ENCODE peak calls at places on chromosomes 5 and 9, in five cellular contexts. One of them, this sample, is unnamed.

GRCh38 chr9:110891760-110892159 is 146.5 kb downstream of the LPAR1 start:
- DNase-seq in stimulated activated CD4-positive, alpha-beta T cell treated with anti-CD3 and anti-CD28 coated beads, Interleukin-12 subunit alpha, Interleukin-12 subunit beta, amount 100 ng/mL, for 4 hours: no peak
- DNase-seq in foreskin fibroblast: peak
- DNase-seq in adrenal gland: no peak
- DNase-seq in EH: peak
- DNase-seq in this sample: no peak

GRCh38 chr5:122885038-122885517 is 39.7 kb downstream of the SNX24 start:
- DNase-seq in foreskin fibroblast: no peak
- DNase-seq in adrenal gland: no peak
- DNase-seq in EH: no peak
- DNase-seq in stimulated activated CD4-positive, alpha-beta T cell treated with anti-CD3 and anti-CD28 coated beads, Interleukin-12 subunit alpha, Interleukin-12 subunit beta, amount 100 ng/mL, for 4 hours: no peak
- DNase-seq in this sample: no peak

GRCh38 chr5:122415481-122416120 is 103.6 kb downstream of the SNCAIP start:
- DNase-seq in adrenal gland: peak
- DNase-seq in EH: peak
- DNase-seq in foreskin fibroblast: peak
- DNase-seq in stimulated activated CD4-positive, alpha-beta T cell treated with anti-CD3 and anti-CD28 coated beads, Interleukin-12 subunit alpha, Interleukin-12 subunit beta, amount 100 ng/mL, for 4 hours: no peak
- DNase-seq in this sample: peak

GRCh38 chr9:20703146-20703545 is 19.1 kb downstream of the FOCAD start:
- DNase-seq in stimulated activated CD4-positive, alpha-beta T cell treated with anti-CD3 and anti-CD28 coated beads, Interleukin-12 subunit alpha, Interleukin-12 subunit beta, amount 100 ng/mL, for 4 hours: no peak
- DNase-seq in foreskin fibroblast: no peak
- DNase-seq in EH: no peak
- DNase-seq in adrenal gland: no peak
- DNase-seq in this sample: no peak

GRCh38 chr5:108212775-108213346 is 169.0 kb downstream of the FBXL17 start:
- DNase-seq in stimulated activated CD4-positive, alpha-beta T cell treated with anti-CD3 and anti-CD28 coated beads, Interleukin-12 subunit alpha, Interleukin-12 subunit beta, amount 100 ng/mL, for 4 hours: no peak
- DNase-seq in EH: peak
- DNase-seq in adrenal gland: no peak
- DNase-seq in foreskin fibroblast: peak
- DNase-seq in this sample: no peak

GRCh38 chr9:130371196-130371966 is 73.4 kb upstream of the ASS1 start:
- DNase-seq in foreskin fibroblast: no peak
- DNase-seq in stimulated activated CD4-positive, alpha-beta T cell treated with anti-CD3 and anti-CD28 coated beads, Interleukin-12 subunit alpha, Interleukin-12 subunit beta, amount 100 ng/mL, for 4 hours: no peak
- DNase-seq in EH: peak
- DNase-seq in adrenal gland: no peak
- DNase-seq in this sample: peak

GRCh38 chr5:137287564-137287963 is 211.6 kb downstream of the SPOCK1 start:
- DNase-seq in stimulated activated CD4-positive, alpha-beta T cell treated with anti-CD3 and anti-CD28 coated beads, Interleukin-12 subunit alpha, Interleukin-12 subunit beta, amount 100 ng/mL, for 4 hours: no peak
- DNase-seq in foreskin fibroblast: no peak
- DNase-seq in EH: no peak
- DNase-seq in adrenal gland: no peak
- DNase-seq in this sample: no peak

GRCh38 chr5:33679791-33680190 is 212.0 kb downstream of the ADAMTS12 start:
- DNase-seq in adrenal gland: no peak
- DNase-seq in EH: peak
- DNase-seq in foreskin fibroblast: peak
- DNase-seq in stimulated activated CD4-positive, alpha-beta T cell treated with anti-CD3 and anti-CD28 coated beads, Interleukin-12 subunit alpha, Interleukin-12 subunit beta, amount 100 ng/mL, for 4 hours: no peak
- DNase-seq in this sample: peak

GRCh38 chr5:133952729-133953567 is 15.5 kb downstream of the C5orf15 start:
- DNase-seq in adrenal gland: peak
- DNase-seq in stimulated activated CD4-positive, alpha-beta T cell treated with anti-CD3 and anti-CD28 coated beads, Interleukin-12 subunit alpha, Interleukin-12 subunit beta, amount 100 ng/mL, for 4 hours: no peak
- DNase-seq in foreskin fibroblast: peak
- DNase-seq in EH: peak
- DNase-seq in this sample: peak

GRCh38 chr5:181118369-181118768 is 12.6 kb downstream of the OR2V1 start:
- DNase-seq in foreskin fibroblast: no peak
- DNase-seq in EH: no peak
- DNase-seq in adrenal gland: no peak
- DNase-seq in stimulated activated CD4-positive, alpha-beta T cell treated with anti-CD3 and anti-CD28 coated beads, Interleukin-12 subunit alpha, Interleukin-12 subunit beta, amount 100 ng/mL, for 4 hours: no peak
- DNase-seq in this sample: no peak

GRCh38 chr5:127275641-127276193 is 14.9 kb upstream of the MEGF10 start:
- DNase-seq in foreskin fibroblast: no peak
- DNase-seq in stimulated activated CD4-positive, alpha-beta T cell treated with anti-CD3 and anti-CD28 coated beads, Interleukin-12 subunit alpha, Interleukin-12 subunit beta, amount 100 ng/mL, for 4 hours: no peak
- DNase-seq in EH: no peak
- DNase-seq in adrenal gland: no peak
- DNase-seq in this sample: no peak

GRCh38 chr9:13083973-13084528 is 195.4 kb downstream of the MPDZ start:
- DNase-seq in adrenal gland: no peak
- DNase-seq in foreskin fibroblast: peak
- DNase-seq in stimulated activated CD4-positive, alpha-beta T cell treated with anti-CD3 and anti-CD28 coated beads, Interleukin-12 subunit alpha, Interleukin-12 subunit beta, amount 100 ng/mL, for 4 hours: no peak
- DNase-seq in EH: peak
- DNase-seq in this sample: peak

This sample was measured in AG08396.